ENCODE peak calls at places on chromosomes 16 and 17, in five cellular contexts. X, A, K, Y and H are unnamed samples.

GRCh38 chr17:10754109-10754508 is 24.3 kb upstream of the TMEM220 start:
- DNase-seq in X (peak), A (no peak), K (no peak), Y (peak), H (no peak)

GRCh38 chr17:27529230-27529796 is 73.1 kb downstream of the KSR1 start:
- DNase-seq in X (no peak), A (no peak), K (peak), Y (no peak), H (peak)

GRCh38 chr16:28081391-28081790 is 17.9 kb upstream of the GSG1L start:
- DNase-seq in X (no peak), A (no peak), K (no peak), Y (no peak), H (no peak)

GRCh38 chr17:45690876-45691275 is 93.2 kb upstream of the CRHR1 start:
- DNase-seq in X (no peak), A (no peak), K (no peak), Y (no peak), H (no peak)

GRCh38 chr17:19354123-19354522 is 8.4 kb downstream of the B9D1 start:
- DNase-seq in X (peak), A (no peak), K (no peak), Y (no peak), H (no peak)

GRCh38 chr16:66568355-66568754 is 2.1 kb downstream of the CMTM1 start:
- DNase-seq in X (no peak), A (no peak), K (no peak), Y (no peak), H (no peak)

GRCh38 chr16:75252946-75253911 is 1.8 kb upstream of the BCAR1 start:
- DNase-seq in X (no peak), A (no peak), K (peak), Y (no peak), H (no peak)

GRCh38 chr17:6108382-6108781 is 38.2 kb downstream of the WSCD1 start:
- DNase-seq in X (no peak), A (no peak), K (peak), Y (no peak), H (no peak)

GRCh38 chr17:1154704-1155103 is 25.1 kb downstream of the ABR start:
- DNase-seq in X (no peak), A (no peak), K (no peak), Y (no peak), H (no peak)

GRCh38 chr16:66434619-66435430 is 7.7 kb downstream of the BEAN1 start:
- DNase-seq in X (no peak), A (no peak), K (no peak), Y (no peak), H (peak)

DNA sequence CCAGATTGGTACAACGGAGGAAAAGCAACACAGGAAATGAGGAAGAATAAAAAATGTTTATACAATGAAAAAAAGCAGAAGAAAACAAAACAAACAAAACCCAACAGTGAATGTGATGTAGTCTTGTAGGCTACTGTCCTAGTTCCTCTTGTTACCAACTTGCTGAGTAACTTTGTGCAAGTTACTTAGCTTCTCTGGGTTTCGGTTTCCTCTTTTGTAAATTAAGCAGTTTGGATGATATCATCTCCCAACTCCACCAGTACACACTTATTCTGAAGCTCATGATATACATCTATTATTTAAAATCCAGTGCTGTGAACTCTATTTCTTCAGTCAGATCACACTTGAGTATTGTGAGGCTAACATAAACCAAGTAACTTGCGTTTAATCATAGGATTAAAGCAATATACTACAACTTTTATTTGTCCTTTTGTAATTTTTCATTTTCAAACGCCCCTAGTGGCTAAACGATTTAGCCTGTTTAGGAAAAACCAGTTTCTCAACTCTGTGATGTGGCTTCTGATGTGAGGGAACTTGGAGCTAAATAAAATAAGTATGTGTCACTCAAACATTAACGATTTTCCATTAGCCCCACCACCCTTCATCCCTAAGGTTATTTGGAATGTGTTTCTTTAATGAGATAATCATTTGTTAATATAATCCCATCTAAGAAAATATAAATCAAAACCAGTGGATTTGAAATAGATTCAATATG is 1.4 kb upstream of the UNK start:
- DNase-seq in X (peak), A (no peak), K (no peak), Y (no peak), H (no peak)
- H3K4me3 ChIP-seq in X (no peak), A (peak), K (no peak), Y (no peak), H (no peak)

GRCh38 chr17:57084802-57085447 is at the start of gene AKAP1:
- DNase-seq in X (peak), A (peak), K (peak), Y (peak), H (peak)

GRCh38 chr17:57086069-57086930 is 1.3 kb downstream of the AKAP1 start:
- DNase-seq in X (no peak), A (no peak), K (no peak), Y (no peak), H (peak)

GRCh38 chr17:57088298-57088697 is 3.3 kb downstream of the AKAP1 start:
- DNase-seq in X (no peak), A (no peak), K (no peak), Y (no peak), H (no peak)

GRCh38 chr17:57084361-57084801 is 665 bp upstream of the AKAP1 start:
- DNase-seq in X (no peak), A (no peak), K (no peak), Y (no peak), H (no peak)

GRCh38 chr17:57085448-57086068 is 512 bp downstream of the AKAP1 start:
- DNase-seq in X (no peak), A (no peak), K (no peak), Y (no peak), H (peak)
- TF ChIP-seq POLR2AphosphoS5 in X (peak), A (peak), K (peak), Y (no peak), H (no peak)

GRCh38 chr17:32516940-32517711 is 30.3 kb downstream of the CDK5R1 start:
- DNase-seq in X (no peak), A (no peak), K (no peak), Y (no peak), H (no peak)

GRCh38 chr17:32518856-32519768 is 32.3 kb downstream of the CDK5R1 start:
- DNase-seq in X (no peak), A (peak), K (peak), Y (peak), H (no peak)

GRCh38 chr17:32517982-32518381 is 31.2 kb downstream of the CDK5R1 start:
- DNase-seq in X (no peak), A (no peak), K (no peak), Y (no peak), H (no peak)

GRCh38 chr17:32520737-32521399 is 34.1 kb downstream of the CDK5R1 start:
- DNase-seq in X (no peak), A (no peak), K (no peak), Y (no peak), H (no peak)

DNA sequence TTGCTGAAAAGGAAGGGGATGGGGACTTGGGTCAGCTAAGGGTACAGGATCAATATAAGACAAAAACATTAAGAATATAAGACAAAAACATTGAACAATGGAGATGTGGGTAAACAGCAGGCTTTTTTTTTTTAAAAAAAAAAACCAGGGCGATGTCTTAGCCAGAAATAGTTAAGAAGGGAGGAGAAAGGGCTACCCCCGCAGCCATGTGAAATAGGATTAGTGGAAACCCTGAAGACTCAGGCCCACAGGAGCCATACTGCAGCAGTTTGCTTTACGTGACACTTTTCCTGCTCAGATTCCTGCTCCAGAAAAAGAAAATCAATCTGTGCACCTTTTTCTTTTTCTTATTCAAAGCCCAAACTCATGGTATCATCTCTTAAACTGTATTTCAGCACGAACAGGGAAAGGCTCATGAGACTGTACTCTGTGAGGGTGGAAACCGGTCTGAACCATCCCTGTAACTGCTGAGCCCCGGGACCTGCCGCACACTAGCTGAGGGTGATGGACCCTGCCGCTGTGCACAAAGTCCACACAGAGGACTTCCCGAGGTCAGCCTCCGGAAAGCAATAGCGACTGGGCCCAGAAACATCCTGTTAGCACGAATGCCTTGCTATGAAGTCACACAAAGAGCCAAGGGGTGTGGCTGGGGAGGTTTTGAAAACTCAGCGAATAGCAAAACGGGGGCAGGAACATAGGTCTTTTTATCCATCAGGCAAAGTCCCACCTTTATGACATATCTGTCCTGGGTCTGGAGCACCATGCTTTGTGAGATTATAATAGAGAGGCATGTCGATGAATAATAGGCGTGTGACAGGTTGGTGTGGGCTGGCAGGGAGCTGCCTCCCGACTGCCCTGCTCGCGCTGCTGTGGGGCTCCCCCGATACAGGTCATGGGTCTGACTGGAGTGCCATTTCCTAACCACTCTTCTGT is 33.2 kb downstream of the CDK5R1 start:
- DNase-seq in X (no peak), A (no peak), K (peak), Y (no peak), H (no peak)
- H3K4me3 ChIP-seq in X (peak), A (peak), K (peak), Y (peak), H (no peak)

GRCh38 chr16:84600343-84601229 is 17.3 kb downstream of the COTL1 start:
- DNase-seq in X (no peak), A (no peak), K (no peak), Y (no peak), H (no peak)
- TF ChIP-seq POLR2AphosphoS5 in X (no peak), A (no peak), K (no peak), Y (no peak), H (no peak)

GRCh38 chr16:51181495-51181795 is 30.4 kb upstream of the SALL1 start:
- DNase-seq in X (no peak), A (no peak), K (no peak), Y (no peak), H (no peak)
- H3K4me3 ChIP-seq in X (no peak), A (no peak), K (no peak), Y (no peak), H (no peak)

DNA sequence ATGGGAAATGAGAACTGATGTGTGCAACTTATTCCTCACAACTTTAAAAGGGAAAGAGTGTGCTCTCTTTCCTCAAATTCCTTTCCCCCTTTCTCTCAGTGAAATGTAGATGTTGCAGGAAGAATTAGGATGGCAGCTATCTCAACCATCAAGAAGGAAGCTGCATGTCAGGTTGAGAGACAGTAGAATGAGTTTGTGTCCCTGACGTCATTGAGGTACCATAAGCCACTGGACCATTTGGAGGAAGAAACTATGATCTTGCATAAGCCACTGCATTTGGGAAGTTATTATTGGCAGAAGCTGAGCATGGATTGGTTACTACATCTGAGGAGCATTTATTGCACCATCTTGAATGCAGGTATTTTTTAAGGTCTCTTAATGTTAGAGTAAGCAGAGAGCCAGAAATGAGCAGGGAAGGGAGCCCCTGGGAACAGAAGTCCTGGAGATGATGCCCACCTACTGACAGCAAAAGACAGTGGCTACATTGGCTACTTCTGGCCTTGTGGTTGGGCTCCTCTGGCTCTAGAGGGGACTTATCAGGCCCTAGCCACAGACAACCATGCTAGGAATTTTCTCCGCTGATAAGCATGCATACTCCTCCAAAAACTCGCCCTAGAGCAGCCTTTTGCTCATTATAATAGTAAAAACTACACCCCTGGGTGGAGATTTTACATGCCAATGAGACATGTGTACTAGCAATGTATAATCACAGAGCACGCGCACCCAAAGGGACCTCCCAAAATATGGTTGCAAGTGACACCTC is 249.0 kb upstream of the SALL1 start:
- DNase-seq in X (no peak), A (no peak), K (no peak), Y (no peak), H (no peak)
- TF ChIP-seq POLR2AphosphoS5 in X (no peak), A (no peak), K (no peak), Y (no peak), H (no peak)